ENCODE peak calls at places on chromosomes 16 and 17, in six cellular contexts. S is HL-60, A is K562, L is GM12878, O is HepG2, G is SK-N-SH. U is an unnamed sample.

GRCh38 chr17:17476865-17477467 is at the start of gene MED9:
- DNase-seq in L (peak), S (peak), A (peak), G (peak), O (peak), U (peak)

GRCh38 chr17:46771601-46772012 is 46.9 kb downstream of the WNT3 start:
- DNase-seq in G (peak), O (no peak), L (no peak), A (peak), S (no peak), U (no peak)

GRCh38 chr17:50372708-50373556 is at the start of the genes EME1 and MRPL27:
- DNase-seq in L (peak), O (peak), A (peak), G (peak), S (peak), U (peak)

GRCh38 chr16:23729503-23730424 is 16.7 kb upstream of the ERN2 start:
- DNase-seq in L (no peak), S (peak), A (peak), O (peak), G (no peak), U (peak)

GRCh38 chr16:58421529-58421928 is 29.3 kb downstream of the GINS3 start:
- DNase-seq in G (no peak), O (no peak), A (no peak), S (no peak), L (no peak), U (no peak)

GRCh38 chr17:76404976-76405563 is 20.7 kb downstream of the SPHK1 start:
- DNase-seq in O (no peak), L (no peak), S (no peak), A (no peak), G (no peak), U (no peak)

GRCh38 chr16:5065813-5066212 is at the start of gene C16orf89:
- DNase-seq in S (no peak), G (no peak), L (no peak), A (no peak), O (no peak), U (no peak)

GRCh38 chr17:45976755-45977505 is 22.1 kb upstream of the STH start:
- DNase-seq in A (peak), O (no peak), S (no peak), L (no peak), G (no peak), U (no peak)

GRCh38 chr16:23432176-23433128 is 20.5 kb downstream of the COG7 start:
- DNase-seq in O (peak), A (no peak), G (peak), L (no peak), S (no peak), U (no peak)

GRCh38 chr16:82043680-82044584 is 8.9 kb downstream of the HSD17B2 start:
- DNase-seq in G (no peak), L (no peak), S (no peak), O (no peak), A (no peak), U (no peak)

GRCh38 chr17:39183766-39184165 is 13.7 kb downstream of the CACNB1 start:
- DNase-seq in A (no peak), O (no peak), G (no peak), S (no peak), L (no peak), U (no peak)

GRCh38 chr16:81410643-81411235 is 33.9 kb upstream of the CMIP start:
- DNase-seq in L (no peak), A (no peak), S (no peak), O (no peak), G (no peak), U (no peak)

GRCh38 chr17:74360993-74361612 is 565 bp downstream of the BTBD17 start:
- DNase-seq in L (no peak), S (no peak), A (no peak), G (no peak), O (no peak), U (no peak)

GRCh38 chr16:75703341-75703740 is 2.1 kb upstream of the DUXB start:
- DNase-seq in A (no peak), L (no peak), G (no peak), S (no peak), O (no peak), U (no peak)

GRCh38 chr16:84087461-84088151 is 29.1 kb downstream of the MBTPS1 start:
- DNase-seq in L (no peak), G (no peak), S (peak), A (no peak), O (no peak), U (no peak)

GRCh38 chr16:84086996-84087395 is 29.7 kb downstream of the MBTPS1 start:
- DNase-seq in O (no peak), A (no peak), G (no peak), L (no peak), S (no peak), U (no peak)

GRCh38 chr16:84086357-84086756 is 30.4 kb downstream of the MBTPS1 start:
- DNase-seq in G (peak), O (no peak), S (no peak), A (peak), L (no peak), U (no peak)

GRCh38 chr16:84090212-84090611 is 26.5 kb downstream of the MBTPS1 start:
- DNase-seq in L (no peak), O (no peak), A (no peak), S (no peak), G (no peak), U (no peak)

DNA sequence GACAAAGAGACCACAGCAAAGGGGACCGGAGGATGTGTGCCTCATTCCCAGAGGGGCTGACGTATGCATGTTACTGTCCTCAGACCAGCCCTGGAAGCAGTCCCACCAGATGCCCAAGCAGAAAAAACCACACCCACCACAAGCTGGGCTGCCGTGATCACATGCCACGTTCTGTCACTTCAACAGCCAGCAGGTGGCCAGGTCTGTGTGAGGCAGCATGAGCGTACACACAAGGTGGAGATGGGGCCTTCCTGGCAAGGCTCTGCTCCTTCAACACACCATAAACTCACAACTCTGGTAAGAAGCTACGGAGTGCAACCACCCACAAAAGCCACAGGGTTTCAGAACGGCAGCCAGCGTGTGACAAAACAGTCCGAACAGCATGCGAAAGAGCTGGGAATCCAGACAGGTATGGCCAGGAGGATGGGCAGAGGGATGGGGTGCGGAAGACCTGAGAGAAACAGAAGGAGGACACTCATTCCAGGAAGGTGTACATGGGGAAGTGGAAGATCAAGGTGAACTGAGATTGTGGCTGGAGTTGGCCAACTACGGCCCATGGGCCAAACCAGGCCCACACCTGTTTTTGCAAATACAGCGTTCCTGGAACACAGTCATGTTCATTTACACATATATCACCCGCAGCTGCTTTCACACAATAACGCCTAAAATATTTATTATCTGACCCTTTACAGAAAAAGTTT is 27.9 kb downstream of the MBTPS1 start:
- DNase-seq in G (no peak), L (peak), S (peak), O (peak), A (no peak), U (no peak)
- TF ChIP-seq GABPA in G (no peak), L (no peak), S (no peak), O (no peak), A (no peak), U (no peak)

GRCh38 chr16:71648921-71649320 is 22.9 kb downstream of the MARVELD3 start:
- DNase-seq in L (no peak), A (no peak), O (peak), G (no peak), S (no peak), U (no peak)
- TF ChIP-seq GABPA in L (no peak), A (no peak), O (no peak), G (no peak), S (no peak), U (no peak)

DNA sequence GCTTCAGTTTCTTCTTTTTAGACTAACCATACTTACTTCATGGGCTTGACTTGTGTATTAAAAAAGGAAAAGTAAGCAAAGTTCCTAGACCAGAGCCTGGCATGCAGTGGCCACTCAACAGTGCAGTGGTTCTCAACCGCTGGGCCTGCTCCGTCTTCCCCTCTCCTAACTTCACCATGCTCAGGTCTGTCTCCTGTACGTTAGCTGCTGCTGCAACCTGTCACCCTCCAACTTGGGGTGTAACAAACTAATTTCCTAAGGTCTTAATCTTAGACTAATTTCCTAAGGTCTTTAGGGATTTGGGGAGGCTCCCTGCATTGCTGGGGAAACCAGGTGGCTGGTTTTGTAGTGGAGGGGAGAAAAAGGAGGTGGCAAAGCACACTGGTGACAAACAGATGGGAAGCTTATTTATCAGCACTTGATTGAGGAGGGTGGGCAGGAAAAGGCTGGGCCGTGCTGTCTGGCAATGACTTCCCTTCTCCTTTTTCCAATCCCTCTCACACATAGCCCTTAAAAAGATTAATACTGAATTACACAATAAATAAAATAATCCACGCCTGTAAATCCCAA is 2.2 kb upstream of the ARL4D start:
- DNase-seq in L (no peak), G (no peak), A (no peak), O (no peak), S (no peak), U (no peak)
- TF ChIP-seq GABPA in L (no peak), G (no peak), A (no peak), O (no peak), S (no peak), U (no peak)

DNA sequence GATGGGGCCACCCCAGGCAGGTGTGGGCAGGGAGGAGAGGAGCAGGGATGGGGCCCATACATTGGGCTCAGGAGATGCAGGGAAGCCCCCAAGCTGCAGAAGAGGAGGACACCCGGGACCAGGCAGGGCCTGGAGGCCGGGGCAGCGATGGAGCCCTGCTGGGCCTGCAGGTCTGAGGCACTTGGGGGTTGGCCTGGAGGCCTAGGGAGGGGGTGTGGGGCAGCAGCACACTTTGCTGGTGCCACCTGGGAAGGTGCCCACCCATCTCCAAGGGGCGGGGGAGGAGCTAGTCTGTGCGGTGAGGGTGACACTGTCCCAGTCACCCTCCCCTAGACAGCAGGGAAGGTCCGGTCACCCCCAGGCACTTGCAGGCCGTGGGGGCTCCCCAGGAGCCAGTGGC is 6.4 kb upstream of the CCDC57 start:
- DNase-seq in S (no peak), L (no peak), O (no peak), A (no peak), G (peak), U (no peak)
- TF ChIP-seq GABPA in S (no peak), L (no peak), O (no peak), A (no peak), G (no peak), U (no peak)

DNA sequence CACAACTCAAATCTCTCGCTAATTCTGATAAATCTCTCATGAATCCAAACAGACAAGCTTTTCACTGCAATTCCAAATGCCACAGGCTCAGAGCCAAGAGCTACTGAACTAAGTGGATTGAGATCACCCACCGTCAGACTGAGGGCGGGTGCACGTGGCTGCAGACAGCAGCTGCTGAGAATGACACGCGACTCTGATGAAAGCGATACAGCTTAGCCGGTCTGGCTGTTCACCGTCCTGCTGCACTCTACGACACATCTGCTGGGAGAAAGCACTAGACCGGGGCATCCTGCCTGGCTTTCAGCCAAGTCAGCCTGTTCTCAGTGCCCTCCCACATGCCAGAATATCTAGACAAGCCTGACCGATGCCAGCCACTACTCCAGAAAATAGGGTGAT is 42.6 kb downstream of the KLHDC4 start:
- DNase-seq in S (no peak), A (peak), O (no peak), L (peak), G (peak), U (no peak)
- TF ChIP-seq GABPA in S (no peak), A (no peak), O (no peak), L (no peak), G (no peak), U (no peak)

GRCh38 chr17:42251115-42251514 is 25.1 kb downstream of the STAT5B start:
- DNase-seq in O (peak), G (no peak), S (peak), L (no peak), A (peak), U (no peak)
- TF ChIP-seq GABPA in O (no peak), G (no peak), S (no peak), L (no peak), A (no peak), U (no peak)

DNA sequence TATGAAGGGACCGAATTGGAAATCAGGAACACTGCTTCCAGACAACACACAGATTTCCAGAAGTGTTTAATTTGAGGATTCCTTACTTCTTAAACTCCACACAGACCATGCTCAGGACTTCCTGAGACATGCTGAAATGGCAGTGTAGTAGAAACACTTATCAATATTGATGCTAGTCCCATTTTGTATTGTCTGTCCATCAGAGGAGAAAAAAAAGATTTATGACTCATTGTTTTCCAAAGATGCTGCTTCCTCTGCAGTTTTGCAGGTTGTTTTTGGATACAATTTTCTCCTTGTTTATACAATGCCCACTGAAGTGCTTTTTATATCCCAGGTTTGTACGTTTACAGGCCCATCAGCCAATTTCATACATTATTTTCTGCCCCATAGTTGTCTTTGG is 68.3 kb upstream of the TANC2 start:
- DNase-seq in G (no peak), L (no peak), S (no peak), O (no peak), A (no peak), U (no peak)
- TF ChIP-seq GABPA in G (no peak), L (no peak), S (no peak), O (no peak), A (no peak), U (no peak)

GRCh38 chr17:61325382-61326073 is 74.1 kb upstream of the TBX2 start:
- DNase-seq in G (peak), O (no peak), S (no peak), L (no peak), A (no peak), U (no peak)
- TF ChIP-seq GABPA in G (no peak), O (no peak), S (no peak), L (no peak), A (no peak), U (no peak)